ENCODE peak calls at places on chromosomes 2 and 18, in six cellular contexts. One of them, this sample, is unnamed.

GRCh38 chr2:75522543-75523312 is 38.0 kb downstream of the EVA1A start:
- DNase-seq in HEK293T: no peak
- DNase-seq in dermis blood vessel endothelial cell: peak
- DNase-seq in activated T-cell treated with anti-CD3 and anti-CD28 coated beads for 1 hour: no peak
- DNase-seq in iris pigment epithelial cell: no peak
- DNase-seq in heart right ventricle: no peak
- DNase-seq in this sample: no peak

GRCh38 chr2:81195017-81195773 is 890.6 kb upstream of the LRRTM1 start:
- DNase-seq in dermis blood vessel endothelial cell: no peak
- DNase-seq in HEK293T: no peak
- DNase-seq in heart right ventricle: no peak
- DNase-seq in iris pigment epithelial cell: no peak
- DNase-seq in activated T-cell treated with anti-CD3 and anti-CD28 coated beads for 1 hour: no peak
- DNase-seq in this sample: no peak

GRCh38 chr2:8522682-8523081 is 159.2 kb upstream of the ID2 start:
- DNase-seq in dermis blood vessel endothelial cell: no peak
- DNase-seq in activated T-cell treated with anti-CD3 and anti-CD28 coated beads for 1 hour: no peak
- DNase-seq in HEK293T: no peak
- DNase-seq in heart right ventricle: no peak
- DNase-seq in iris pigment epithelial cell: no peak
- DNase-seq in this sample: no peak

GRCh38 chr2:228728961-228729360 is 542.1 kb downstream of the PID1 start:
- DNase-seq in activated T-cell treated with anti-CD3 and anti-CD28 coated beads for 1 hour: no peak
- DNase-seq in dermis blood vessel endothelial cell: no peak
- DNase-seq in iris pigment epithelial cell: peak
- DNase-seq in heart right ventricle: no peak
- DNase-seq in HEK293T: no peak
- DNase-seq in this sample: no peak

GRCh38 chr2:203579131-203579643 is 44.1 kb upstream of the RAPH1 start:
- DNase-seq in iris pigment epithelial cell: peak
- DNase-seq in dermis blood vessel endothelial cell: no peak
- DNase-seq in activated T-cell treated with anti-CD3 and anti-CD28 coated beads for 1 hour: no peak
- DNase-seq in heart right ventricle: no peak
- DNase-seq in HEK293T: no peak
- DNase-seq in this sample: no peak

GRCh38 chr18:73545497-73545896 is 602.1 kb downstream of the FBXO15 start:
- DNase-seq in activated T-cell treated with anti-CD3 and anti-CD28 coated beads for 1 hour: no peak
- DNase-seq in iris pigment epithelial cell: no peak
- DNase-seq in heart right ventricle: no peak
- DNase-seq in dermis blood vessel endothelial cell: peak
- DNase-seq in HEK293T: no peak
- DNase-seq in this sample: no peak

GRCh38 chr2:31980674-31981356 is 30.0 kb downstream of the MEMO1 start:
- DNase-seq in iris pigment epithelial cell: peak
- DNase-seq in dermis blood vessel endothelial cell: peak
- DNase-seq in activated T-cell treated with anti-CD3 and anti-CD28 coated beads for 1 hour: no peak
- DNase-seq in HEK293T: peak
- DNase-seq in heart right ventricle: no peak
- DNase-seq in this sample: no peak

GRCh38 chr2:67667054-67667908 is 270.1 kb downstream of the ETAA1 start:
- DNase-seq in iris pigment epithelial cell: peak
- DNase-seq in HEK293T: no peak
- DNase-seq in activated T-cell treated with anti-CD3 and anti-CD28 coated beads for 1 hour: no peak
- DNase-seq in heart right ventricle: no peak
- DNase-seq in dermis blood vessel endothelial cell: no peak
- DNase-seq in this sample: no peak

GRCh38 chr2:154140249-154141025 is 268.7 kb downstream of the GALNT13 start:
- DNase-seq in iris pigment epithelial cell: no peak
- DNase-seq in activated T-cell treated with anti-CD3 and anti-CD28 coated beads for 1 hour: no peak
- DNase-seq in dermis blood vessel endothelial cell: no peak
- DNase-seq in HEK293T: no peak
- DNase-seq in heart right ventricle: no peak
- DNase-seq in this sample: no peak

This sample was measured in effector CD4-positive, alpha-beta T cell.